ENCODE peak calls at places on chromosomes 3 and 15, in four cellular contexts. H is K562, U is HepG2, G is H1. I is an unnamed sample.
A peak's percentile ranks its signal among the peaks of the same experiment; 100 is the strongest.

GRCh38 chr3:137263982-137264777 is 306.4 kb downstream of the IL20RB start:
- DNase-seq in H (no peak), U (no peak), G (no peak), I (no peak)

GRCh38 chr3:177106184-177106583 is 91.1 kb downstream of the TBL1XR1 start:
- DNase-seq in H (no peak), U (no peak), G (no peak), I (no peak)

GRCh38 chr15:62770111-62770660 is 272.4 kb upstream of the TPM1 start:
- DNase-seq in U (no peak), G (no peak), H (no peak), I (no peak)

GRCh38 chr3:53219897-53220483 is 35.8 kb downstream of the TKT start:
- DNase-seq in U (peak; percentile 76), G (peak; percentile 78), H (peak; percentile 85), I (peak; percentile 90)

GRCh38 chr3:19972056-19972455 is 25.2 kb downstream of the RAB5A start:
- DNase-seq in G (no peak), U (no peak), H (no peak), I (no peak)

GRCh38 chr3:149610351-149611105 is 47.3 kb downstream of the WWTR1 start:
- DNase-seq in U (peak; percentile 40), G (no peak), H (no peak), I (no peak)

GRCh38 chr3:14847613-14848541 is 29.1 kb downstream of the FGD5 start:
- DNase-seq in U (no peak), H (peak; percentile 80), G (peak; percentile 38), I (no peak)

GRCh38 chr15:57395292-57395691 is 19.0 kb downstream of the CGNL1 start:
- DNase-seq in U (no peak), G (no peak), H (no peak), I (no peak)

GRCh38 chr3:111338059-111338698 is 203.8 kb upstream of the CD96 start:
- DNase-seq in H (peak; percentile 26), U (peak; percentile 62), G (peak; percentile 15), I (peak; percentile 31)
- TF ChIP-seq PHF8 in H (no peak), U (no peak), G (no peak), I (no peak)

GRCh38 chr15:23529891-23530290 is 35.6 kb upstream of the MKRN3 start:
- DNase-seq in H (no peak), U (no peak), G (no peak), I (no peak)

GRCh38 chr15:23536659-23537058 is 28.8 kb upstream of the MKRN3 start:
- DNase-seq in G (no peak), U (no peak), H (no peak), I (no peak)

DNA sequence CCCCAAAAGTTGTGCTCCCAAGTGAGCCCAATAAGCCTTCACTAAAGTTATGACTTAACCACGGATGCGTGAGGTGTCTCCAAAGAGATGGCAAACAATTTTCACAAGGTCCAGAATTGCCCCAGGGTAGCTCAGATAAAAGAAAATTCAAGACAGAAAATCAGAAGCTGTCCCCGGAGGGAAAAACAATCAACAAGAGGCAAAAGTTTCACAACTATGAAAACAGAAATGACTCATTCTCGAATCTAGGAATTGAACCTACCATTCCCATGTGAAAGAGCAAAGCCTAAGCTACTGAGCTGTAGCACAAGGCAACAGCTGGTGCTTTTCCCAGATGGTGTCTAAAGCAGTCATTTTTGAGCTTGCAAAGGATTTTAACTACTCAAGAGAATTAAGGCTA is 33.5 kb upstream of the MKRN3 start:
- DNase-seq in H (no peak), G (no peak), U (no peak), I (peak; percentile 83)
- TF ChIP-seq PHF8 in H (no peak), G (no peak), U (no peak), I (no peak)

GRCh38 chr3:128112406-128112968 is 11.1 kb downstream of the RUVBL1 start:
- DNase-seq in G (no peak), H (no peak), U (no peak), I (peak; percentile 36)
- TF ChIP-seq PHF8 in G (no peak), H (no peak), U (no peak), I (no peak)

GRCh38 chr3:151383111-151383510 is 1.4 kb downstream of the P2RY12 start:
- DNase-seq in G (no peak), H (no peak), U (no peak), I (no peak)

GRCh38 chr3:151383956-151384355 is 597 bp downstream of the P2RY12 start:
- DNase-seq in G (no peak), U (no peak), H (no peak), I (no peak)

GRCh38 chr3:151382671-151383070 is 1.9 kb downstream of the P2RY12 start:
- DNase-seq in G (no peak), U (no peak), H (no peak), I (no peak)

GRCh38 chr3:151377768-151378385 is 6.7 kb downstream of the P2RY12 start:
- DNase-seq in G (no peak), U (no peak), H (no peak), I (no peak)

GRCh38 chr3:151379083-151379734 is 5.3 kb downstream of the P2RY12 start:
- DNase-seq in G (no peak), U (peak; percentile 6), H (peak; percentile 49), I (peak; percentile 15)
- TF ChIP-seq PHF8 in G (no peak), U (no peak), H (no peak), I (no peak)

DNA sequence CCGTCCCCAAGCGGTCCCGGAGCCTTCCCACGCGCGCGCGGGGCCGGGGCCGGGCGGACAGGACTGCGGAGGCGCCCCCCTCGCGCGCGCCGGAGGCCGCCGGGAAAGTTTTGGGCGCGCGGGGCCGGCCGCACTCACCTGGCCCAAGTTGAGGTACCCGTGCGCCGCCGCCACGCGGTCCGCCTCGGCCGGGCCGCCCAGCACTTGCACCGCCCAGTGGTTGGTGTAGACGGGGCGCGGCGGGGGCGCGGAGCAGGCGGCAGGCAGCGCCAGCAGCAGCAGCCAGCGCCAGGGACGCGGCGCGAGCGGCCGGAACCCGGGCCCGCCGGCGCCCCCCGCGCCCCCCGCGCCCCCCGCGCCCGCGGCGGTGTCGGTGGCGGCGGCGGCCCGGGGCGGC is 273 bp downstream of the PCSK6 start:
- DNase-seq in U (no peak), G (no peak), H (peak; percentile 66), I (peak; percentile 70)
- TF ChIP-seq PHF8 in U (no peak), G (no peak), H (no peak), I (no peak)

DNA sequence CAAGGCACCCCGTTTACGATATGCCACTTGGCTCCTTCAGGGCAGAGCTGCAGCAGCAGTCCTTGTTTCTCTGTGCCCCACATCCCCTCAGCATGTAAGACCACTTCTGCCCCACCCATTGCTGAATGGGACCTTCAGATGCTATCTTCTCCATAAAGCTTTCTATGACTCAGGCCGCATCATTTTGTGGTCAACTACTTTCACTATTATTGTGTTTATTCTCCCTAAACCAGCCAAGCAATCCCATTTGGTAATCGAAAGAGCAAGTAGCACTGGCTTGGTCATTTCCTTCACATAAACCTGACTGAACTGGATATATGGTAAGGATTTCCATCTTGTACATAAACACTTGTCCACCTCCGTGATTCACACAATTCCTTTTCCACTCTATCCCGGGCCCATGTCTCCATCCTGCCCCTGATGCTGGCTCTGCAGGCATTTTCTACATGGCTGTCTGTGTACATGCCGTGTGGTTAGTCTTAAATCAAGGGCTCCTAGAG is 25.7 kb downstream of the LIPC start:
- DNase-seq in H (no peak), G (no peak), U (no peak), I (no peak)
- TF ChIP-seq PHF8 in H (no peak), G (no peak), U (no peak), I (no peak)

GRCh38 chr3:50651875-50652529 is 22.7 kb upstream of the DOCK3 start:
- DNase-seq in G (no peak), U (no peak), H (no peak), I (no peak)
- TF ChIP-seq PHF8 in G (no peak), U (no peak), H (no peak), I (no peak)

GRCh38 chr3:48558446-48559134 is 2.0 kb upstream of the PFKFB4 start:
- DNase-seq in G (no peak), U (no peak), H (no peak), I (no peak)
- TF ChIP-seq PHF8 in G (no peak), U (no peak), H (no peak), I (no peak)

GRCh38 chr15:74421302-74422245 is 12.2 kb downstream of the SEMA7A start:
- DNase-seq in U (peak; percentile 79), H (no peak), G (no peak), I (no peak)

GRCh38 chr15:74418575-74419338 is 15.0 kb downstream of the SEMA7A start:
- DNase-seq in U (no peak), H (no peak), G (no peak), I (no peak)

GRCh38 chr15:74419432-74419831 is 14.3 kb downstream of the SEMA7A start:
- DNase-seq in H (no peak), G (no peak), U (no peak), I (no peak)

GRCh38 chr15:74422370-74422722 is 11.4 kb downstream of the SEMA7A start:
- DNase-seq in G (no peak), U (no peak), H (no peak), I (no peak)

DNA sequence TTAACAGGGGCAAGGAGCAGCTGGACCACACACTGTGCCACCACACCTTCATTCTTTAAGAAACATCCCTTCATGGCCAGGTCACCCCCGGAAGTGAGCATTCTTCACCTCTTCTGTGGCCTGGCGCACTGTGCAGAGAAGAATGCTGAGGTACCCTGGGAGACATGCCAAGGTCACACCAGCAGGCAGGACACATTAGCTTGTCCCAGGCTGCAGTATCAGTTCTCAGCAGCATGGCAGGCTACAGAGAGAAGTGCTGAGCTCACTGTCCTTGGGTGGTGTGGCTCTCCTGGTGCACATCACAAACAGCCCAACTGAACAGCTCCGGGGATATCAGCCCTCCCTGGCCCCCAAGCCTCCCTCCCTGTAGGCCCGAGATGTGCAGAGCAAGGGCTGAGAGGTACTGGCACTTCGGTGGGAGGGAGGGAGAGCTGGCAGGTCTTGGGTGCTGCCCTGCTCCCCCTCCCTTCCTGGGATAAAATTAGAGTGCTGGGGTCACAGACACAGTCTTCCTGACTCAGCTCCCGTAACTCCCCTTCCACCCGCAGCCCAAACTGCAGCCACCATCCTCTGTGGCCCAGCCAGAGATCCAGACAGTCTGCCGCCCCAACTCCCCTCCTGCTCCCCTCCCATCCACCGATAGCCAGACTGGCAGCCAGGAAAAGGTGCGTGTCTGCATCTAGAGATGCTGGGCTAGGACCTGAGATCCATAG is 13.4 kb downstream of the SEMA7A start:
- DNase-seq in U (peak; percentile 36), H (no peak), G (no peak), I (no peak)
- TF ChIP-seq PHF8 in U (no peak), H (no peak), G (no peak), I (no peak)

DNA sequence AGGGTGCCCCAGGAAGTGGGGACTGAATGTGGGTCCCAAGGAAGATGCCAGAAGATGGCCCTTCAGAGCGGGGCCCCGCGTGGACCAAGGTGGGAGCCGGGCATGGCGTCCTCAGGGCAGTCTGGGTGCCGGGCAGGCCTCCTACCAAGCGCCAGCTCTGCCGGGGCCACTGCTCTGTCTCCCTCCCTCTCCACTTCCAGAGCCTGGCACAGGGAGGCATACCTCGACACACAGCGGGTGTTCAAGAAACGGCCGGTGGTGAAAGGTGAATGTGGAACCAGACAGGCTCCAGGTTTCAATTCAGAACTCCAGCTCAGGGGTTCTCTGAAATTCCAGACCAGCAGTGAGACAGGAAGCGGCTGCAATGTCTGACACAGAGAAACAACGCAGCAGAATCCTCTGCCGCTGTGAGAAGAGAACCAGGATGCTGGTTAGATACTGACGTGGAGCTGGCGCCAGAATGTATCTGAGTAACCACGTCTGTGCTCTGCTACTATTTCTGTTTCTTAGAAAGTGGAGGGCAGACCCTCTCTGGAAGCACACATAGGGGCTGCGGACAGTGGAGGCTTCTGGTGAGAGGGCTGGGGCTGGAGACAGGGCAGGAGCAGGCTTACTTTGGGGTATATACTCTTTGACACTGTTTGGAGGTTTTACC is 12.8 kb downstream of the BFSP2 start:
- DNase-seq in H (no peak), G (no peak), U (no peak), I (no peak)
- TF ChIP-seq PHF8 in H (no peak), G (no peak), U (no peak), I (no peak)

I was measured in A549.